ENCODE peak calls at places on chromosomes 12 and 14, in four cellular contexts. G, W, E and H are unnamed samples.

GRCh38 chr12:50062733-50063452 is 5.5 kb downstream of the ASIC1 start:
- DNase-seq in G (no peak), W (no peak), E (no peak), H (no peak)

GRCh38 chr14:59377991-59378720 is 87.0 kb downstream of the GPR135 start:
- DNase-seq in G (no peak), W (no peak), E (no peak), H (peak)

GRCh38 chr14:92960706-92961566 is 38.0 kb downstream of the CHGA start:
- DNase-seq in G (no peak), W (no peak), E (no peak), H (no peak)

GRCh38 chr12:70964867-70965469 is 44.4 kb upstream of the PTPRR start:
- DNase-seq in G (no peak), W (no peak), E (no peak), H (no peak)

GRCh38 chr12:126719886-126720666 is 1546.9 kb upstream of the TMEM132C start:
- DNase-seq in G (no peak), W (no peak), E (no peak), H (no peak)

GRCh38 chr14:49863483-49864262 is 11.1 kb upstream of the NEMF start:
- DNase-seq in G (no peak), W (no peak), E (peak), H (no peak)

GRCh38 chr14:97723834-97724770 is 926.9 kb downstream of the VRK1 start:
- DNase-seq in G (no peak), W (no peak), E (no peak), H (no peak)

GRCh38 chr12:111126331-111126730 is 206.0 kb upstream of the MYL2 start:
- DNase-seq in G (no peak), W (no peak), E (no peak), H (no peak)

GRCh38 chr14:66619952-66620351 is 112.0 kb downstream of the GPHN start:
- DNase-seq in G (no peak), W (no peak), E (no peak), H (no peak)

GRCh38 chr14:38548091-38548490 is 292.2 kb upstream of the CLEC14A start:
- DNase-seq in G (no peak), W (no peak), E (no peak), H (no peak)

GRCh38 chr12:54571166-54571856 is 17.1 kb downstream of the PPP1R1A start:
- DNase-seq in G (no peak), W (no peak), E (no peak), H (no peak)

GRCh38 chr12:101076940-101077351 is 133.1 kb downstream of the SLC5A8 start:
- DNase-seq in G (no peak), W (no peak), E (no peak), H (no peak)

GRCh38 chr14:21099596-21099985 is 1.1 kb upstream of the ZNF219 start:
- DNase-seq in G (no peak), W (no peak), E (no peak), H (no peak)

GRCh38 chr14:21098892-21099595 is 589 bp upstream of the ZNF219 start:
- DNase-seq in G (no peak), W (no peak), E (peak), H (no peak)

GRCh38 chr14:21102472-21103164 is 1.8 kb downstream of the TMEM253 start:
- DNase-seq in G (no peak), W (no peak), E (peak), H (no peak)

GRCh38 chr14:21101802-21102413 is 1.0 kb downstream of the TMEM253 start:
- DNase-seq in G (no peak), W (no peak), E (no peak), H (no peak)

DNA sequence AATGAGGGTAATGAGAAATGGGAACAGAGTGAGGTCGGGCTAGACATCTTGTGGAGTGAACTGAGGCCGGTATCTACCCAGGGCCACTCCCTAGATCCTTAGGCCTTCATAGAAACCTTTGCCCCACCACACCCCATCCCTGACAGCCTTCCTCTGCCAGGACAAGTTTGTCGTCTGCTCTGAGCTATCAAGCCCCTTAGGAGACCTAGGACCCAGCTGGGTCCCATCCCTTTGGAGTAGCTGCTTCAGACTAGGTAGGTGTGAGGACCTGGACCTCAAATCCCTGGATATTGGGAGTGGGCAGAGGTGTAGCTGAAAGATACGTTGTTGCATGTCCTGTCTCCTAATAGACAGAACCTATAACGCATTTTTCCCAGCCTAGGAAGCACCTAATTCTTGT is at the start of gene TMEM253:
- DNase-seq in G (no peak), W (no peak), E (no peak), H (no peak)
- TF ChIP-seq POLR2AphosphoS5 in G (no peak), W (no peak), E (no peak), H (no peak)

DNA sequence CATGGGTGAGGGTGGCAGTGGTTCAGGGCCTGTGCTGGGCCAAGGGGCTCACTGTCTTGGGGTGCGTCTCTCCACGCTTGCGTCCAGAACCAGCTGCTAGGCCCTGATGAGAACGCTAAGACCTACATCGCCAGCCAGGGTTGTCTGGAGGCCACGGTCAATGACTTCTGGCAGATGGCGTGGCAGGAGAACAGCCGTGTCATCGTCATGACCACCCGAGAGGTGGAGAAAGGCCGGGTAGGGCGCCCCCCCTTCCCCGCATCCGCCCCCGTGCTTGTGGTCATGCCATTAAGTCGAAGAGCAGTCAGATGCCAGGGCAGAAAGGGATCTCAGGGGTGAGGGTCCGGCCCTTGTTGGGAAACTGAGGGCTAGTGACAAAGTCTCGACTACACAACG is 5.2 kb downstream of the PTPN6 start:
- DNase-seq in G (no peak), W (no peak), E (peak), H (peak)
- TF ChIP-seq EP300 in G (no peak), W (no peak), E (no peak), H (no peak)

DNA sequence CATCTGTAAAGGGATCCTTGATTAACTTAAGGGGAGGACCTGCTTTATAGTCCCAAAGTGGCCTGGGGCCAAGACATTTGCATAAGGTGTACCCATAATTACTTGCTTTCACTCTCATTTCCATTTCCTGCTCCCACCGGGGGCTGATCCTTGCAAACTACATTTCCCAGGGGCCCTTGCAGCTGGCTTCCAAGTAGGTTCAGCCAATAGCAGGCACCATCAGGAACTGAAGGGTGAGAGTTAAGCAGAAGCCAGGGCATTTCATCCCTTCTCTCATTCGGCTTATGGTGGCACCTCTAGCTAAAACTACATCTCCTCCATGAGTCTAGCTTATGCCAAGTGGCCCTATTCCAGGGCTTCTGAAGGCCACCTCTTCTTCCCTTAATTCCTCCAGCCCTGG is 88.8 kb downstream of the CCDC60 start:
- DNase-seq in G (no peak), W (no peak), E (peak), H (no peak)
- TF ChIP-seq POLR2AphosphoS5 in G (no peak), W (no peak), E (no peak), H (no peak)

GRCh38 chr12:32106153-32106516 is 512 bp upstream of the BICD1 start:
- DNase-seq in G (no peak), W (no peak), E (no peak), H (no peak)

GRCh38 chr12:32108829-32109228 is 2.2 kb downstream of the BICD1 start:
- DNase-seq in G (no peak), W (no peak), E (no peak), H (no peak)

GRCh38 chr12:32104572-32105355 is 1.9 kb upstream of the BICD1 start:
- DNase-seq in G (no peak), W (no peak), E (no peak), H (no peak)

GRCh38 chr12:32107376-32108267 is 975 bp downstream of the BICD1 start:
- DNase-seq in G (peak), W (no peak), E (peak), H (no peak)

DNA sequence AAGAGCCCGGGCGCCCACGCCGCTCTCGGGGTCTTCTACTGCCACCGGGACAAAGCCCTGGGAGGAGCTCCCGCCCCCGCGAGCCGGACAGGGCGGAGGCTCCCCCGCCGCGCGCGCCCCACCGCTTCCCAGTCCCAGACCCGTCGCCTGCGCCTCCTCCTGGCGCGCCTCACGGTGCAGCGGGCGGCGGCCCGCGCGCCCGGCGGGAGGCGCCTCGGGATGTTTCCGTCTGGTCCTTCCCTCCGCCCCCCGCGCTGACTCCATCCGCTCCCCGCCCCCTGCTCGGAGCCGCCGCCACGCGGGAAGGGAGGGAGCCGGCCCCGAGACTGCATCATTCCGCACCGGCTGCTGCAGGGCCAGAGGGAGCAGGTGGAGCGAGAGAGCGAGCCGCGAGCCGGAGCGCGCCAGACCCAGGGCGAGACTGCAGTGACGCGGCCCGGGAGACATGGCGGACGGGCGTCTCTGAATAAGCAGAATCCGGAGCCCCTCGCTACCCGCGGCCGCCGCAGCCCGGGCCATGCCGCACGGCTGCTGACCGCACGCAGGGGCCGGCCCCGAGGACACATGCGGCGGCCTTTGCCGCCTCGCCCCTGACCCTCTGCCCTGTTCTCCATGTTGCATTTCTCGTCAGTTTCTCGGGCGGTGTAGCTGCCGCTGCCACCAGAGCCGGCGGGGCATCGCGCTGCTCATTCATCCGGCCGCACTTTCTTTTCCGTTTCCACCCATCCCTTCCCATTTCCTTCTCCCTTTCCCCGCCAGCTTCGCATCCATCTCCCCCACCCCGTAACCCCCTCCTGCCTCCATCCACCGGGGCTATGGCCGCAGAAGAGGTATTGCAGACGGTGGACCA is at the start of gene BICD1:
- DNase-seq in G (peak), W (peak), E (peak), H (peak)
- TF ChIP-seq EP300 in G (no peak), W (no peak), E (no peak), H (no peak)

GRCh38 chr14:104752338-104752734 is 611 bp upstream of the SIVA1 start:
- DNase-seq in G (no peak), W (no peak), E (no peak), H (no peak)
- TF ChIP-seq POLR2AphosphoS5 in G (no peak), W (no peak), E (peak), H (peak)

DNA sequence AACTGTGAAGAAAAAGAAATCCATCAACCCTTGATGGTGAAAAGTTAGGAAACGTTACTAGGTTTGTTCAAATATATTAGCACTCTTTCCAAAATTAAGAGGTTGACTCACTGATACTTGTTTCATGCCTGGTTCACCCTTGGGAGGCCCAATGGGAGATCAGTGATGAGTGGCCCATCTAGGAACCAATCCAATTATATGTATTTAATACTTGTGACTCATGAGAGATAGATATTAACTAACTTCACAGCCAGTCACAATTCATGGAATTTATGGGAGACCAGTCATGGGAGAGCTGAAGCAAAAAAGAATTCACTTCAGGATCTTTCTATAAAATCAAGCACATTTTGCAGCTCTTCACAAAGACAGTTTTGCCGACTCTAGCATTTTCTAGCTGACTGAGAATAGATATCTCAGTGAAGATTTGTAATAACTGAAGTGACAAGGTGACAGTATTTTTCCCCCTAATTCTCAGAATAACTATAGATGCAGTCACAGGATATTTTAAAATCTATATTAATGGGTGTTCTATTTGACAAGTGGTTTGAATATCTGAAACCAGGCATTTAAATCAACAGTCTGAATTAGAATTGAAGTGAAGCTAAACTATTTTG is 230.2 kb downstream of the EPS8 start:
- DNase-seq in G (no peak), W (no peak), E (no peak), H (no peak)
- TF ChIP-seq EP300 in G (no peak), W (no peak), E (no peak), H (no peak)

GRCh38 chr12:78951746-78952532 is 87.4 kb downstream of the SYT1 start:
- DNase-seq in G (no peak), W (no peak), E (peak), H (no peak)

GRCh38 chr12:78949532-78949931 is 85.0 kb downstream of the SYT1 start:
- DNase-seq in G (no peak), W (no peak), E (no peak), H (no peak)
- TF ChIP-seq POLR2AphosphoS5 in G (no peak), W (no peak), E (no peak), H (no peak)